ENCODE peak calls at places on chromosomes 5 and 9, in nine cellular contexts. A, D, N, R, M, I, G, C and H are unnamed samples.

GRCh38 chr9:35335164-35335563 is 154.7 kb upstream of the RUSC2 start:
- DNase-seq in C (no peak), N (no peak), G (no peak), I (peak), M (no peak), A (no peak), D (no peak), R (no peak), H (no peak)

GRCh38 chr5:40832345-40832744 is 2.7 kb downstream of the RPL37 start:
- DNase-seq in R (no peak), N (no peak), I (no peak), G (no peak), M (no peak), A (no peak), D (no peak), C (no peak), H (no peak)

GRCh38 chr9:99118782-99119466 is 14.0 kb downstream of the TGFBR1 start:
- DNase-seq in R (no peak), A (no peak), N (no peak), M (no peak), D (no peak), G (peak), I (no peak), C (no peak), H (no peak)

GRCh38 chr9:82989949-82990348 is 73.0 kb downstream of the RASEF start:
- DNase-seq in I (no peak), R (no peak), G (no peak), M (no peak), D (no peak), C (no peak), A (no peak), N (no peak), H (no peak)

GRCh38 chr9:137240321-137240840 is 706 bp upstream of the TUBB4B start:
- DNase-seq in G (peak), C (peak), R (peak), A (no peak), I (peak), M (no peak), D (no peak), N (peak), H (no peak)

GRCh38 chr5:175803736-175804480 is 67.5 kb upstream of the CPLX2 start:
- DNase-seq in G (no peak), M (no peak), R (no peak), N (no peak), C (no peak), I (no peak), D (no peak), A (no peak), H (no peak)

GRCh38 chr5:133026664-133027153 is 360 bp upstream of the ZCCHC10 start:
- DNase-seq in C (no peak), I (no peak), N (no peak), D (no peak), M (no peak), A (no peak), R (no peak), G (no peak), H (no peak)

GRCh38 chr9:137463194-137463930 is 4.2 kb upstream of the NSMF start:
- DNase-seq in N (no peak), A (no peak), C (no peak), M (no peak), R (no peak), G (no peak), I (no peak), D (no peak), H (no peak)

GRCh38 chr5:32326216-32326772 is 13.6 kb upstream of the MTMR12 start:
- DNase-seq in G (no peak), A (no peak), C (no peak), I (peak), M (no peak), D (no peak), R (no peak), N (no peak), H (no peak)